ENCODE peak calls at places on chromosomes 7 and 10, in nine cellular contexts. C is RCC 7860; Y is caudate nucleus; W is germinal center; U is brain pericyte; O is activated naive CD8-positive, alpha-beta T cell treated with anti-CD3 and anti-CD28 coated beads for 36 hours; V is NCI-H1092 treated with DMSO at 0.1 percent for 48 hours; I is HCT116; Z is central memory CD4-positive, alpha-beta T cell. E is an unnamed sample.

GRCh38 chr10:363152-363551 is 227.9 kb downstream of the ZMYND11 start:
- DNase-seq in C (no peak), Y (no peak), W (no peak), U (no peak), O (no peak), V (no peak), I (no peak), Z (no peak), E (no peak)

GRCh38 chr7:116809636-116810266 is 52.6 kb upstream of the CAPZA2 start:
- DNase-seq in C (peak), Y (no peak), W (peak), U (no peak), O (no peak), V (peak), I (peak), Z (peak), E (no peak)

GRCh38 chr10:76303682-76304316 is 872.4 kb downstream of the LRMDA start:
- DNase-seq in C (no peak), Y (peak), W (peak), U (peak), O (peak), V (peak), I (peak), Z (no peak), E (peak)

GRCh38 chr7:73683056-73683915 is at the start of the genes BUD23 and DNAJC30:
- DNase-seq in C (peak), Y (peak), W (peak), U (peak), O (peak), V (peak), I (peak), Z (peak), E (peak)

GRCh38 chr7:11951909-11952308 is 119.9 kb upstream of the THSD7A start:
- DNase-seq in C (no peak), Y (peak), W (no peak), U (no peak), O (no peak), V (no peak), I (no peak), Z (no peak), E (no peak)

GRCh38 chr7:46317256-46317655 is 396.2 kb upstream of the IGFBP3 start:
- DNase-seq in C (no peak), Y (no peak), W (no peak), U (no peak), O (no peak), V (no peak), I (no peak), Z (no peak), E (no peak)

GRCh38 chr10:71828702-71829101 is 22.3 kb downstream of the PSAP start:
- DNase-seq in C (no peak), Y (no peak), W (no peak), U (no peak), O (no peak), V (no peak), I (no peak), Z (no peak), E (no peak)

GRCh38 chr10:78255796-78256638 is 222.4 kb downstream of the RPS24 start:
- DNase-seq in C (peak), Y (no peak), W (no peak), U (peak), O (no peak), V (no peak), I (peak), Z (no peak), E (peak)

GRCh38 chr10:10630281-10630680 is 387.4 kb upstream of the CELF2 start:
- DNase-seq in C (no peak), Y (no peak), W (no peak), U (no peak), O (no peak), V (no peak), I (no peak), Z (no peak), E (no peak)

GRCh38 chr10:28940158-28940888 is 263.0 kb downstream of the BAMBI start:
- DNase-seq in C (no peak), Y (no peak), W (no peak), U (no peak), O (no peak), V (peak), I (no peak), Z (no peak), E (no peak)

GRCh38 chr7:150849204-150849775 is 3.0 kb upstream of the AOC1 start:
- DNase-seq in C (no peak), Y (no peak), W (no peak), U (no peak), O (no peak), V (no peak), I (no peak), Z (no peak), E (no peak)

GRCh38 chr10:74824184-74825032 is 2.0 kb upstream of the KAT6B start:
- DNase-seq in C (no peak), Y (no peak), W (peak), U (no peak), O (peak), V (no peak), I (no peak), Z (peak), E (no peak)

GRCh38 chr10:25573281-25573680 is 360.7 kb upstream of the MYO3A start:
- DNase-seq in C (no peak), Y (no peak), W (no peak), U (no peak), O (no peak), V (no peak), I (no peak), Z (no peak), E (no peak)

GRCh38 chr10:131312261-131312801 is 810 bp upstream of the TCERG1L start:
- DNase-seq in C (no peak), Y (no peak), W (no peak), U (no peak), O (peak), V (peak), I (no peak), Z (no peak), E (no peak)

GRCh38 chr10:126895214-126895781 is 9.9 kb upstream of the DOCK1 start:
- DNase-seq in C (no peak), Y (no peak), W (no peak), U (no peak), O (no peak), V (no peak), I (no peak), Z (no peak), E (peak)

GRCh38 chr7:1385809-1386622 is 73.3 kb downstream of the MICALL2 start:
- DNase-seq in C (no peak), Y (no peak), W (no peak), U (no peak), O (no peak), V (no peak), I (no peak), Z (no peak), E (no peak)

GRCh38 chr10:102665904-102666509 is 21.7 kb downstream of the TRIM8 start:
- DNase-seq in C (peak), Y (no peak), W (no peak), U (no peak), O (no peak), V (no peak), I (no peak), Z (no peak), E (no peak)

GRCh38 chr7:22589641-22590141 is 89.7 kb upstream of the STEAP1B start:
- DNase-seq in C (no peak), Y (no peak), W (no peak), U (peak), O (no peak), V (no peak), I (no peak), Z (no peak), E (no peak)

GRCh38 chr7:12291870-12292269 is 80.8 kb downstream of the TMEM106B start:
- DNase-seq in C (no peak), Y (no peak), W (no peak), U (no peak), O (no peak), V (no peak), I (no peak), Z (no peak), E (no peak)

GRCh38 chr10:79984851-79985250 is 35.9 kb upstream of the SFTPD start:
- DNase-seq in C (peak), Y (peak), W (no peak), U (no peak), O (peak), V (no peak), I (peak), Z (no peak), E (no peak)

GRCh38 chr7:977326-978048 is 2.1 kb upstream of the COX19 start:
- DNase-seq in C (peak), Y (peak), W (no peak), U (no peak), O (no peak), V (no peak), I (no peak), Z (no peak), E (peak)

GRCh38 chr7:158828343-158829020 is 827 bp downstream of the ESYT2 start:
- DNase-seq in C (no peak), Y (peak), W (peak), U (no peak), O (no peak), V (peak), I (no peak), Z (no peak), E (peak)

GRCh38 chr7:6654842-6655610 is 17.9 kb downstream of the ZNF316 start:
- DNase-seq in C (no peak), Y (no peak), W (no peak), U (no peak), O (no peak), V (no peak), I (no peak), Z (no peak), E (no peak)

GRCh38 chr10:6006991-6007390 is 29.6 kb upstream of the IL15RA start:
- DNase-seq in C (no peak), Y (no peak), W (no peak), U (no peak), O (no peak), V (no peak), I (no peak), Z (no peak), E (no peak)

GRCh38 chr10:78310481-78311080 is 276.9 kb downstream of the RPS24 start:
- DNase-seq in C (no peak), Y (no peak), W (no peak), U (no peak), O (no peak), V (no peak), I (no peak), Z (no peak), E (no peak)

GRCh38 chr7:63900394-63901203 is 98.0 kb upstream of the ZNF722 start:
- DNase-seq in C (no peak), Y (peak), W (peak), U (no peak), O (peak), V (peak), I (no peak), Z (peak), E (peak)

GRCh38 chr7:105650382-105650729 is 69.1 kb upstream of the EFCAB10 start:
- DNase-seq in C (no peak), Y (no peak), W (no peak), U (no peak), O (no peak), V (no peak), I (no peak), Z (no peak), E (no peak)

GRCh38 chr10:7484456-7485266 is 73.8 kb upstream of the SFMBT2 start:
- DNase-seq in C (no peak), Y (no peak), W (peak), U (no peak), O (peak), V (no peak), I (no peak), Z (peak), E (no peak)

GRCh38 chr7:2224934-2225333 is 7.8 kb downstream of the MAD1L1 start:
- DNase-seq in C (no peak), Y (no peak), W (no peak), U (no peak), O (no peak), V (no peak), I (no peak), Z (no peak), E (no peak)

GRCh38 chr10:6778992-6779701 is 199.1 kb upstream of the PRKCQ start:
- DNase-seq in C (peak), Y (peak), W (no peak), U (peak), O (no peak), V (no peak), I (peak), Z (no peak), E (no peak)

E was measured in stomach.